ENCODE peak calls at places on chromosome 1, in four cellular contexts. O is NCI-H1092 treated with DMSO at 0.1 percent for 48 hours; Q is HTR-8/SVneo; M is CD4-positive, CD25-positive, alpha-beta regulatory T cell. Z is an unnamed sample.

GRCh38 chr1:177646757-177647730 is 322.8 kb downstream of the SEC16B start:
- DNase-seq in Q (no peak), O (no peak), M (no peak), Z (no peak)

GRCh38 chr1:245932302-245932972 is 574.6 kb downstream of the SMYD3 start:
- DNase-seq in M (no peak), O (no peak), Q (no peak), Z (no peak)

GRCh38 chr1:32774950-32775634 is 42.1 kb downstream of the YARS1 start:
- DNase-seq in M (no peak), Q (no peak), O (no peak), Z (peak; percentile 59)

GRCh38 chr1:162003825-162004205 is 19.9 kb downstream of the OLFML2B start:
- DNase-seq in Q (peak; percentile 77), O (peak; percentile 10), M (no peak), Z (peak; percentile 72)

GRCh38 chr1:221567859-221568507 is 173.9 kb downstream of the DUSP10 start:
- DNase-seq in M (no peak), Q (no peak), O (peak; percentile 27), Z (no peak)

GRCh38 chr1:43101061-43101460 is 71.0 kb downstream of the EBNA1BP2 start:
- DNase-seq in M (no peak), O (no peak), Q (no peak), Z (no peak)

GRCh38 chr1:217590598-217590997 is 40.3 kb downstream of the GPATCH2 start:
- DNase-seq in M (no peak), Q (no peak), O (no peak), Z (no peak)

GRCh38 chr1:43706598-43707190 is 642 bp upstream of the ST3GAL3 start:
- DNase-seq in M (no peak), O (peak; percentile 42), Q (no peak), Z (no peak)

GRCh38 chr1:172356620-172357019 is 63.9 kb upstream of the C1orf105 start:
- DNase-seq in Q (no peak), M (no peak), O (no peak), Z (no peak)

Z was measured in HFF-Myc.